ENCODE peak calls at places on chromosomes 11 and 22, in nine cellular contexts. A, L, N, W, S, J, E, C and M are unnamed samples.
A peak's percentile ranks its signal among the peaks of the same experiment; 100 is the strongest.

GRCh38 chr22:19812910-19813309 is 41.8 kb downstream of the GNB1L start:
- DNase-seq in E (no peak), N (no peak), C (no peak), W (no peak), S (no peak), L (peak; percentile 27), A (no peak), J (no peak), M (no peak)

GRCh38 chr11:1796297-1797011 is 32.7 kb upstream of the CTSD start:
- DNase-seq in W (no peak), S (no peak), E (no peak), A (no peak), N (no peak), J (no peak), C (no peak), L (no peak), M (no peak)

GRCh38 chr11:121321614-121322243 is 29.2 kb downstream of the SC5D start:
- DNase-seq in N (no peak), L (no peak), J (peak; percentile 29), C (peak; percentile 35), S (peak; percentile 62), E (peak; percentile 9), A (no peak), W (peak; percentile 63), M (peak; percentile 53)

GRCh38 chr11:65776196-65776595 is 4.6 kb downstream of the AP5B1 start:
- DNase-seq in L (peak; percentile 82), N (no peak), S (no peak), E (no peak), J (no peak), W (no peak), A (no peak), C (no peak), M (no peak)

GRCh38 chr11:9884601-9885000 is 220.7 kb downstream of the SWAP70 start:
- DNase-seq in S (no peak), E (no peak), C (peak; percentile 50), A (no peak), J (no peak), L (no peak), W (no peak), N (no peak), M (no peak)

GRCh38 chr11:74196781-74197486 is 25.8 kb downstream of the PPME1 start:
- DNase-seq in N (no peak), A (no peak), S (no peak), L (no peak), E (no peak), C (no peak), W (no peak), J (no peak), M (no peak)

GRCh38 chr11:128830836-128831780 is 36.0 kb downstream of the KCNJ1 start:
- DNase-seq in W (peak; percentile 71), S (peak; percentile 83), A (peak; percentile 89), N (peak; percentile 82), J (peak; percentile 78), E (peak; percentile 75), C (peak; percentile 88), L (peak; percentile 92), M (peak; percentile 84)

GRCh38 chr11:3955299-3955665 is 99.8 kb downstream of the STIM1 start:
- DNase-seq in L (no peak), A (no peak), N (no peak), W (no peak), E (no peak), J (no peak), C (no peak), S (no peak), M (no peak)

GRCh38 chr11:66856496-66857233 is at the start of gene LRFN4:
- DNase-seq in E (no peak), W (peak; percentile 68), C (no peak), A (no peak), J (no peak), L (peak; percentile 90), N (no peak), S (peak; percentile 59), M (no peak)

GRCh38 chr11:7252683-7253213 is 1.0 kb downstream of the SYT9 start:
- DNase-seq in L (no peak), A (no peak), S (no peak), E (no peak), N (no peak), W (no peak), C (no peak), J (no peak), M (no peak)

GRCh38 chr22:35528967-35529366 is 11.7 kb upstream of the RASD2 start:
- DNase-seq in J (no peak), W (no peak), C (no peak), L (no peak), A (no peak), N (no peak), E (no peak), S (no peak), M (no peak)

GRCh38 chr11:111395081-111395480 is 16.0 kb upstream of the POU2AF1 start:
- DNase-seq in A (no peak), N (no peak), C (no peak), L (peak; percentile 74), J (no peak), S (peak; percentile 41), W (no peak), E (no peak), M (no peak)

GRCh38 chr11:35011389-35011788 is 95.0 kb downstream of the PDHX start:
- DNase-seq in W (no peak), C (peak; percentile 61), N (no peak), J (no peak), A (no peak), E (no peak), S (no peak), L (no peak), M (no peak)

GRCh38 chr11:26651916-26652315 is 69.9 kb downstream of the SLC5A12 start:
- DNase-seq in W (no peak), N (no peak), L (no peak), S (no peak), E (no peak), A (no peak), J (no peak), C (no peak), M (no peak)

GRCh38 chr11:78380615-78381029 is 37.0 kb downstream of the GAB2 start:
- DNase-seq in A (no peak), E (peak; percentile 13), S (no peak), W (no peak), L (no peak), C (peak; percentile 89), N (no peak), J (no peak), M (no peak)